ENCODE peak calls at places on chromosomes 1 and 21, in nine cellular contexts. One of them, this sample, is unnamed.

GRCh38 chr1:204084247-204084772 is 11.4 kb downstream of the SOX13 start:
- DNase-seq in C1 segment of cervical spinal cord: peak
- DNase-seq in body of pancreas: peak
- DNase-seq in NB4: no peak
- DNase-seq in tibial artery: no peak
- DNase-seq in effector CD4-positive, alpha-beta T cell: no peak
- DNase-seq in NCI-H345: peak
- DNase-seq in sciatic nerve: no peak
- DNase-seq in T-helper 9 cell: no peak
- DNase-seq in this sample: no peak

GRCh38 chr1:183218981-183219621 is 33.0 kb downstream of the LAMC2 start:
- DNase-seq in C1 segment of cervical spinal cord: no peak
- DNase-seq in NB4: peak
- DNase-seq in body of pancreas: no peak
- DNase-seq in NCI-H345: peak
- DNase-seq in sciatic nerve: no peak
- DNase-seq in effector CD4-positive, alpha-beta T cell: no peak
- DNase-seq in tibial artery: peak
- DNase-seq in T-helper 9 cell: no peak
- DNase-seq in this sample: no peak

GRCh38 chr1:8422439-8423133 is 104.7 kb downstream of the SLC45A1 start:
- DNase-seq in NCI-H345: no peak
- DNase-seq in C1 segment of cervical spinal cord: no peak
- DNase-seq in NB4: no peak
- DNase-seq in tibial artery: peak
- DNase-seq in sciatic nerve: no peak
- DNase-seq in effector CD4-positive, alpha-beta T cell: no peak
- DNase-seq in body of pancreas: no peak
- DNase-seq in T-helper 9 cell: no peak
- DNase-seq in this sample: no peak

GRCh38 chr1:80158266-80158665 is 1151.7 kb upstream of the ADGRL4 start:
- DNase-seq in C1 segment of cervical spinal cord: no peak
- DNase-seq in NB4: no peak
- DNase-seq in tibial artery: no peak
- DNase-seq in effector CD4-positive, alpha-beta T cell: no peak
- DNase-seq in T-helper 9 cell: no peak
- DNase-seq in sciatic nerve: no peak
- DNase-seq in body of pancreas: no peak
- DNase-seq in NCI-H345: no peak
- DNase-seq in this sample: no peak

GRCh38 chr1:62530516-62531154 is 66.7 kb upstream of the ANGPTL3 start:
- DNase-seq in body of pancreas: peak
- DNase-seq in NCI-H345: no peak
- DNase-seq in C1 segment of cervical spinal cord: no peak
- DNase-seq in effector CD4-positive, alpha-beta T cell: no peak
- DNase-seq in NB4: no peak
- DNase-seq in tibial artery: peak
- DNase-seq in T-helper 9 cell: no peak
- DNase-seq in sciatic nerve: peak
- DNase-seq in this sample: no peak

GRCh38 chr1:99919221-99919620 is 50.6 kb upstream of the SLC35A3 start:
- DNase-seq in body of pancreas: no peak
- DNase-seq in NB4: peak
- DNase-seq in effector CD4-positive, alpha-beta T cell: no peak
- DNase-seq in sciatic nerve: no peak
- DNase-seq in C1 segment of cervical spinal cord: no peak
- DNase-seq in T-helper 9 cell: no peak
- DNase-seq in NCI-H345: no peak
- DNase-seq in tibial artery: no peak
- DNase-seq in this sample: no peak

GRCh38 chr21:31597683-31598082 is 61.8 kb upstream of the SOD1 start:
- DNase-seq in tibial artery: no peak
- DNase-seq in body of pancreas: no peak
- DNase-seq in T-helper 9 cell: no peak
- DNase-seq in NB4: no peak
- DNase-seq in C1 segment of cervical spinal cord: no peak
- DNase-seq in effector CD4-positive, alpha-beta T cell: no peak
- DNase-seq in NCI-H345: no peak
- DNase-seq in sciatic nerve: no peak
- DNase-seq in this sample: no peak

GRCh38 chr1:61914823-61915482 is 172.7 kb downstream of the PATJ start:
- DNase-seq in T-helper 9 cell: no peak
- DNase-seq in sciatic nerve: no peak
- DNase-seq in tibial artery: no peak
- DNase-seq in effector CD4-positive, alpha-beta T cell: no peak
- DNase-seq in NCI-H345: no peak
- DNase-seq in NB4: no peak
- DNase-seq in body of pancreas: no peak
- DNase-seq in C1 segment of cervical spinal cord: no peak
- DNase-seq in this sample: no peak

This sample was measured in T-helper 22 cell.